ENCODE peak calls at places on chromosomes 1 and 21, in six cellular contexts. Q is AG20443; R is CD4-positive, CD25-positive, alpha-beta regulatory T cell; H is activated T-cell treated with anti-CD3 and anti-CD28 coated beads, Interleukin-2, amount 50 U/mL, for 24 hours; G is dorsolateral prefrontal cortex; L is left cardiac atrium. E is an unnamed sample.

GRCh38 chr21:26409735-26410134 is 163.4 kb downstream of the CYYR1 start:
- DNase-seq in Q (peak; percentile 18), H (no peak), R (no peak), G (no peak), L (no peak), E (no peak)

GRCh38 chr1:110048923-110049601 is 14.6 kb downstream of the STRIP1 start:
- DNase-seq in Q (no peak), H (no peak), L (no peak), G (no peak), R (no peak), E (no peak)

GRCh38 chr1:247548092-247548491 is 842 bp upstream of the GCSAML start:
- DNase-seq in H (no peak), L (no peak), R (no peak), G (no peak), Q (no peak), E (no peak)

GRCh38 chr21:43885721-43886120 is 20.7 kb downstream of the AGPAT3 start:
- DNase-seq in Q (no peak), H (no peak), G (no peak), L (no peak), R (no peak), E (no peak)

GRCh38 chr1:44775930-44776748 is 799 bp downstream of the RPS8 start:
- DNase-seq in L (peak; percentile 57), G (no peak), Q (peak; percentile 20), H (peak; percentile 63), R (no peak), E (no peak)

GRCh38 chr1:17831619-17832018 is 76.5 kb downstream of the ACTL8 start:
- DNase-seq in L (no peak), Q (peak; percentile 76), H (no peak), G (no peak), R (no peak), E (peak; percentile 33)

GRCh38 chr1:160219062-160219929 is 14.1 kb downstream of the PEA15 start:
- DNase-seq in R (no peak), G (peak; percentile 67), L (peak; percentile 50), Q (peak; percentile 80), H (no peak), E (no peak)

GRCh38 chr1:76074321-76075187 is at the start of gene ST6GALNAC3:
- DNase-seq in L (peak; percentile 77), R (peak; percentile 76), Q (peak; percentile 90), H (peak; percentile 87), G (peak; percentile 74), E (peak; percentile 78)

GRCh38 chr21:36744560-36745231 is 45.8 kb downstream of the SIM2 start:
- DNase-seq in H (no peak), Q (no peak), L (no peak), G (peak; percentile 27), R (no peak), E (no peak)

GRCh38 chr1:7389786-7390603 is 381.1 kb upstream of the VAMP3 start:
- DNase-seq in R (no peak), H (peak; percentile 8), G (no peak), L (no peak), Q (no peak), E (peak; percentile 40)

GRCh38 chr1:80624682-80625081 is 1176.1 kb upstream of the ADGRL2 start:
- DNase-seq in R (no peak), G (no peak), Q (no peak), H (no peak), L (no peak), E (no peak)

GRCh38 chr1:173603056-173603591 is at the start of gene SLC9C2:
- DNase-seq in G (no peak), L (peak; percentile 26), R (no peak), H (no peak), Q (peak; percentile 8), E (peak; percentile 49)

GRCh38 chr21:37944492-37944891 is 28.2 kb upstream of the KCNJ6 start:
- DNase-seq in G (no peak), H (no peak), R (no peak), L (no peak), Q (no peak), E (no peak)

GRCh38 chr1:7810395-7810794 is 26.3 kb downstream of the PER3 start:
- DNase-seq in G (peak; percentile 32), L (no peak), Q (peak; percentile 83), R (no peak), H (no peak), E (no peak)

GRCh38 chr1:20362856-20363255 is 72.2 kb downstream of the VWA5B1 start:
- DNase-seq in L (no peak), R (no peak), G (no peak), Q (no peak), H (no peak), E (no peak)

GRCh38 chr1:170340259-170340658 is 191.7 kb upstream of the GORAB start:
- DNase-seq in R (no peak), G (no peak), H (no peak), L (no peak), Q (no peak), E (no peak)

GRCh38 chr21:45891388-45892155 is 90.0 kb upstream of the COL6A1 start:
- DNase-seq in R (no peak), L (peak; percentile 16), Q (no peak), G (no peak), H (no peak), E (no peak)

GRCh38 chr1:77900687-77901293 is 12.4 kb downstream of the NEXN start:
- DNase-seq in H (no peak), L (no peak), G (no peak), Q (peak; percentile 48), R (peak; percentile 9), E (no peak)

GRCh38 chr1:229694053-229694693 is 68.1 kb downstream of the URB2 start:
- DNase-seq in Q (peak; percentile 69), L (peak; percentile 79), G (peak; percentile 54), R (no peak), H (no peak), E (peak; percentile 70)

GRCh38 chr1:16396591-16396990 is 29.5 kb downstream of the SZRD1 start:
- DNase-seq in L (peak; percentile 56), Q (peak; percentile 84), R (no peak), G (peak; percentile 52), H (no peak), E (peak; percentile 29)

GRCh38 chr1:73040811-73041210 is 758.5 kb upstream of the NEGR1 start:
- DNase-seq in R (no peak), H (no peak), L (no peak), Q (no peak), G (no peak), E (no peak)

GRCh38 chr1:64200064-64200463 is 3.4 kb upstream of the UBE2U start:
- DNase-seq in Q (no peak), L (no peak), H (no peak), G (no peak), R (no peak), E (no peak)

GRCh38 chr1:30756545-30757195 is 904 bp downstream of the LAPTM5 start:
- DNase-seq in G (no peak), L (peak; percentile 70), R (peak; percentile 54), Q (peak; percentile 92), H (peak; percentile 75), E (peak; percentile 46)

GRCh38 chr1:86430376-86430775 is 6.4 kb downstream of the CLCA2 start:
- DNase-seq in R (no peak), G (no peak), Q (no peak), H (no peak), L (no peak), E (no peak)

GRCh38 chr1:221098462-221099406 is 219.5 kb downstream of the HLX start:
- DNase-seq in L (no peak), G (no peak), R (no peak), Q (no peak), H (no peak), E (no peak)

GRCh38 chr1:88655685-88656299 is 28.3 kb upstream of the PKN2 start:
- DNase-seq in R (peak; percentile 46), H (no peak), Q (peak; percentile 21), L (no peak), G (no peak), E (no peak)

GRCh38 chr1:16211824-16212223 is 628 bp downstream of the ARHGEF19 start:
- DNase-seq in Q (no peak), G (no peak), L (no peak), R (no peak), H (no peak), E (no peak)